ENCODE peak calls at places on chromosome 19, in ten cellular contexts. P is cardiac fibroblast; D is Kasumi-1; X is EL; I is heart right ventricle; R is aorta; U is AML-193; W is activated T-helper 1 cell treated with anti-CD3 and anti-CD28 coated beads, Interleukin-12 subunit alpha, Interleukin-12 subunit beta, Interleukin-2, Interleukin-4 antibody, amounts not matched to agents 30 ng/mL and 10 ng/mL and 1 ng/mL, durations not matched to agents 14 hours and 24 hours and 36 hours; Z is AG20443; J is MCF 10A. H is an unnamed sample.

GRCh38 chr19:887072-887471 is 5.9 kb downstream of the MED16 start:
- DNase-seq in P (peak), D (no peak), X (peak), I (no peak), R (no peak), U (no peak), W (no peak), Z (peak), J (no peak), H (peak)

GRCh38 chr19:4304509-4305252 is at the start of gene FSD1:
- DNase-seq in P (peak), D (peak), X (peak), I (peak), R (peak), U (no peak), W (peak), Z (peak), J (no peak), H (peak)

GRCh38 chr19:47598407-47599349 is 10.3 kb upstream of the BICRA start:
- DNase-seq in P (peak), D (no peak), X (peak), I (no peak), R (peak), U (no peak), W (no peak), Z (peak), J (peak), H (peak)

GRCh38 chr19:34712606-34713261 is 21.3 kb upstream of the ZNF181 start:
- DNase-seq in P (peak), D (peak), X (peak), I (no peak), R (no peak), U (peak), W (peak), Z (peak), J (peak), H (peak)

GRCh38 chr19:52689804-52690394 is 44.9 kb downstream of the ZNF611 start:
- DNase-seq in P (no peak), D (no peak), X (no peak), I (peak), R (peak), U (no peak), W (peak), Z (peak), J (no peak), H (peak)

GRCh38 chr19:46211201-46211881 is 18.2 kb upstream of the IGFL1 start:
- DNase-seq in P (no peak), D (no peak), X (peak), I (no peak), R (peak), U (no peak), W (no peak), Z (no peak), J (peak), H (no peak)

GRCh38 chr19:5540208-5540607 is 27.5 kb downstream of the TINCR start:
- DNase-seq in P (no peak), D (no peak), X (no peak), I (no peak), R (no peak), U (no peak), W (no peak), Z (no peak), J (no peak), H (no peak)

GRCh38 chr19:46387713-46388130 is 25.6 kb downstream of the CCDC8 start:
- DNase-seq in P (no peak), D (no peak), X (no peak), I (no peak), R (peak), U (no peak), W (no peak), Z (no peak), J (no peak), H (no peak)

GRCh38 chr19:3108775-3109174 is 14.6 kb downstream of the GNA11 start:
- DNase-seq in P (peak), D (peak), X (peak), I (peak), R (no peak), U (peak), W (peak), Z (peak), J (peak), H (peak)

GRCh38 chr19:19402656-19403372 is 2.7 kb upstream of the GATAD2A start:
- DNase-seq in P (peak), D (no peak), X (peak), I (no peak), R (no peak), U (peak), W (no peak), Z (no peak), J (peak), H (peak)

GRCh38 chr19:48646192-48646911 is 365 bp upstream of the CA11 start:
- DNase-seq in P (peak), D (peak), X (peak), I (peak), R (peak), U (peak), W (peak), Z (peak), J (peak), H (peak)

GRCh38 chr19:29530549-29531457 is 5.0 kb downstream of the VSTM2B start:
- DNase-seq in P (no peak), D (no peak), X (no peak), I (no peak), R (peak), U (no peak), W (no peak), Z (no peak), J (no peak), H (no peak)

GRCh38 chr19:38867176-38867780 is 10.8 kb downstream of the RINL start:
- DNase-seq in P (no peak), D (no peak), X (no peak), I (no peak), R (no peak), U (no peak), W (no peak), Z (no peak), J (no peak), H (no peak)

GRCh38 chr19:32101206-32101605 is 244.2 kb upstream of the ZNF507 start:
- DNase-seq in P (no peak), D (peak), X (no peak), I (no peak), R (no peak), U (peak), W (no peak), Z (no peak), J (no peak), H (no peak)

GRCh38 chr19:33191501-33191900 is 2.6 kb upstream of the LRP3 start:
- DNase-seq in P (no peak), D (no peak), X (no peak), I (no peak), R (peak), U (no peak), W (no peak), Z (no peak), J (no peak), H (no peak)

GRCh38 chr19:50858896-50859295 is 4.2 kb downstream of the KLK3 start:
- DNase-seq in P (no peak), D (no peak), X (no peak), I (no peak), R (no peak), U (no peak), W (no peak), Z (no peak), J (no peak), H (no peak)

GRCh38 chr19:10346509-10346908 is 7.1 kb upstream of the ICAM3 start:
- DNase-seq in P (peak), D (no peak), X (no peak), I (no peak), R (no peak), U (peak), W (no peak), Z (no peak), J (peak), H (no peak)

GRCh38 chr19:35045667-35046300 is 4.3 kb downstream of the HPN start:
- DNase-seq in P (peak), D (peak), X (peak), I (no peak), R (no peak), U (peak), W (peak), Z (peak), J (peak), H (no peak)

H was measured in adipocyte.